ENCODE peak calls at places on chromosomes 4 and X, in nine cellular contexts. T is lower lobe of right lung; S is activated CD4-positive, CD25-positive, alpha-beta regulatory T cell treated with anti-CD3 and anti-CD28 coated beads, Interleukin-2, amount 50 U/mL, for 16 hours; V is germinal center; F is sciatic nerve; J is activated CD4-positive, alpha-beta T cell treated with anti-CD3 and anti-CD28 coated beads, Interleukin-2, amount 10 ng/mL, durations not matched to agents 24 days and 14 days; U is C1 segment of cervical spinal cord; Z is GM23338; E is GDM1. W is an unnamed sample.

GRCh38 chrX:28188526-28188925 is 207.3 kb upstream of the DCAF8L1 start:
- DNase-seq in T (no peak), S (no peak), V (no peak), F (no peak), J (no peak), U (no peak), Z (no peak), E (no peak), W (no peak)

GRCh38 chr4:186808635-186809018 is 85.0 kb upstream of the FAT1 start:
- DNase-seq in T (no peak), S (no peak), V (no peak), F (no peak), J (no peak), U (no peak), Z (no peak), E (no peak), W (no peak)

GRCh38 chrX:26613951-26614350 is 398.0 kb downstream of the MAGEB5 start:
- DNase-seq in T (no peak), S (no peak), V (no peak), F (no peak), J (no peak), U (no peak), Z (no peak), E (no peak), W (no peak)

GRCh38 chr4:118765399-118765798 is 70.5 kb downstream of the SEC24D start:
- DNase-seq in T (no peak), S (no peak), V (no peak), F (no peak), J (no peak), U (no peak), Z (no peak), E (no peak), W (no peak)

GRCh38 chrX:23662853-23663252 is 4.4 kb upstream of the PRDX4 start:
- DNase-seq in T (no peak), S (no peak), V (peak; percentile 7), F (no peak), J (peak; percentile 56), U (no peak), Z (no peak), E (no peak), W (no peak)

GRCh38 chrX:20361890-20362262 is 95.2 kb upstream of the RPS6KA3 start:
- DNase-seq in T (no peak), S (no peak), V (no peak), F (no peak), J (no peak), U (no peak), Z (no peak), E (no peak), W (peak; percentile 17)

GRCh38 chr4:136743238-136743637 is 789.1 kb downstream of the PCDH18 start:
- DNase-seq in T (no peak), S (no peak), V (no peak), F (no peak), J (no peak), U (no peak), Z (no peak), E (no peak), W (no peak)

GRCh38 chrX:108439434-108439883 is at the start of gene COL4A5:
- DNase-seq in T (peak; percentile 43), S (no peak), V (no peak), F (peak; percentile 56), J (no peak), U (no peak), Z (peak; percentile 85), E (peak; percentile 54), W (no peak)

GRCh38 chrX:1534321-1535168 is 2.4 kb downstream of the P2RY8 start:
- DNase-seq in T (no peak), S (no peak), V (no peak), F (no peak), J (peak; percentile 83), U (no peak), Z (peak; percentile 48), E (no peak), W (no peak)

GRCh38 chrX:15241258-15241657 is 28.6 kb downstream of the ASB9 start:
- DNase-seq in T (no peak), S (no peak), V (no peak), F (no peak), J (no peak), U (no peak), Z (no peak), E (no peak), W (no peak)

GRCh38 chrX:149962010-149962409 is 23.7 kb upstream of the EOLA2 start:
- DNase-seq in T (no peak), S (no peak), V (no peak), F (no peak), J (no peak), U (no peak), Z (no peak), E (no peak), W (no peak)

GRCh38 chr4:71186257-71186565 is 152.6 kb upstream of the SLC4A4 start:
- DNase-seq in T (no peak), S (no peak), V (no peak), F (peak; percentile 63), J (no peak), U (no peak), Z (no peak), E (no peak), W (no peak)

GRCh38 chrX:97057349-97057909 is 173.7 kb downstream of the RPA4 start:
- DNase-seq in T (no peak), S (no peak), V (no peak), F (no peak), J (no peak), U (no peak), Z (no peak), E (no peak), W (peak; percentile 77)

GRCh38 chr4:108166441-108167315 is 2.1 kb downstream of the LEF1 start:
- DNase-seq in T (no peak), S (peak; percentile 44), V (peak; percentile 32), F (no peak), J (peak; percentile 90), U (no peak), Z (peak; percentile 94), E (no peak), W (peak; percentile 40)

GRCh38 chrX:68997461-68997860 is 167.8 kb downstream of the PJA1 start:
- DNase-seq in T (no peak), S (no peak), V (no peak), F (no peak), J (no peak), U (no peak), Z (no peak), E (no peak), W (no peak)

GRCh38 chrX:154409222-154409871 is at the start of gene DNASE1L1:
- DNase-seq in T (peak; percentile 91), S (no peak), V (peak; percentile 17), F (peak; percentile 85), J (peak; percentile 69), U (no peak), Z (peak; percentile 86), E (peak; percentile 80), W (no peak)